ENCODE peak calls at places on chromosome 2, in five cellular contexts. E, L, W, Y and S are unnamed samples.

GRCh38 chr2:113930448-113930847 is 40.6 kb downstream of the ACTR3 start:
- ATAC-seq in E (no peak), L (peak; percentile 44), W (peak; percentile 36), Y (no peak), S (no peak)

GRCh38 chr2:64063924-64064331 is 44.7 kb upstream of the VPS54 start:
- ATAC-seq in E (peak; percentile 55), L (peak; percentile 66), W (no peak), Y (peak; percentile 61), S (peak; percentile 52)

GRCh38 chr2:159381574-159381973 is 95.1 kb upstream of the WDSUB1 start:
- ATAC-seq in E (no peak), L (no peak), W (peak; percentile 51), Y (peak; percentile 99), S (no peak)

GRCh38 chr2:189022002-189022401 is 47.8 kb downstream of the COL3A1 start:
- ATAC-seq in E (peak; percentile 87), L (no peak), W (no peak), Y (no peak), S (peak; percentile 85)

GRCh38 chr2:84962917-84963316 is 8.0 kb upstream of the KCMF1 start:
- ATAC-seq in E (no peak), L (peak; percentile 6), W (no peak), Y (no peak), S (no peak)

GRCh38 chr2:230924092-230924469 is 961 bp downstream of the GPR55 start:
- ATAC-seq in E (no peak), L (peak; percentile 37), W (peak; percentile 5), Y (peak; percentile 29), S (no peak)

GRCh38 chr2:88613921-88614320 is 13.3 kb downstream of the EIF2AK3 start:
- ATAC-seq in E (no peak), L (no peak), W (no peak), Y (no peak), S (no peak)

GRCh38 chr2:164561416-164561815 is 59.9 kb downstream of the GRB14 start:
- ATAC-seq in E (no peak), L (no peak), W (no peak), Y (peak; percentile 31), S (no peak)

GRCh38 chr2:190927257-190927656 is 46.6 kb downstream of the GLS start:
- ATAC-seq in E (no peak), L (no peak), W (no peak), Y (no peak), S (no peak)

GRCh38 chr2:180367831-180368230 is 360.7 kb upstream of the CWC22 start:
- ATAC-seq in E (no peak), L (no peak), W (no peak), Y (no peak), S (no peak)

GRCh38 chr2:219124379-219125110 is 36.1 kb downstream of the NHEJ1 start:
- ATAC-seq in E (no peak), L (peak; percentile 82), W (no peak), Y (no peak), S (no peak)

GRCh38 chr2:160419776-160420521 is 73.7 kb downstream of the RBMS1 start:
- ATAC-seq in E (peak; percentile 75), L (no peak), W (no peak), Y (peak; percentile 32), S (peak; percentile 65)

GRCh38 chr2:46489430-46489829 is 10.1 kb downstream of the TMEM247 start:
- ATAC-seq in E (peak; percentile 19), L (no peak), W (no peak), Y (no peak), S (no peak)

GRCh38 chr2:70977605-70978205 is 725 bp upstream of the ANKRD53 start:
- ATAC-seq in E (peak; percentile 49), L (no peak), W (peak; percentile 25), Y (no peak), S (peak; percentile 71)

GRCh38 chr2:26001743-26002341 is 19.5 kb upstream of the KIF3C start:
- ATAC-seq in E (peak; percentile 64), L (no peak), W (no peak), Y (no peak), S (peak; percentile 72)

GRCh38 chr2:95391641-95392310 is 10.7 kb upstream of the FAHD2A start:
- ATAC-seq in E (no peak), L (no peak), W (no peak), Y (peak; percentile 59), S (no peak)

GRCh38 chr2:169714699-169715098 is 18.9 kb upstream of the KLHL23 start:
- ATAC-seq in E (no peak), L (no peak), W (no peak), Y (no peak), S (no peak)

GRCh38 chr2:130798472-130799221 is 38.1 kb upstream of the ARHGEF4 start:
- ATAC-seq in E (no peak), L (no peak), W (no peak), Y (no peak), S (no peak)

GRCh38 chr2:96252526-96252925 is 13.3 kb downstream of the TMEM127 start:
- ATAC-seq in E (no peak), L (no peak), W (no peak), Y (no peak), S (no peak)

GRCh38 chr2:166170356-166170755 is 42.5 kb upstream of the SCN1A start:
- ATAC-seq in E (no peak), L (peak; percentile 50), W (peak; percentile 71), Y (no peak), S (no peak)

GRCh38 chr2:230075988-230076631 is 7.4 kb upstream of the SLC16A14 start:
- ATAC-seq in E (no peak), L (no peak), W (peak; percentile 42), Y (peak; percentile 70), S (no peak)

GRCh38 chr2:174003635-174004310 is 38.6 kb upstream of the SP3 start:
- ATAC-seq in E (no peak), L (peak; percentile 71), W (peak; percentile 46), Y (peak; percentile 98), S (no peak)

GRCh38 chr2:165011199-165011598 is 55.9 kb upstream of the SLC38A11 start:
- ATAC-seq in E (no peak), L (no peak), W (no peak), Y (no peak), S (no peak)

GRCh38 chr2:101113441-101114267 is 37.5 kb downstream of the TBC1D8 start:
- ATAC-seq in E (peak; percentile 45), L (no peak), W (peak; percentile 61), Y (no peak), S (peak; percentile 61)

GRCh38 chr2:231968820-231969219 is 7.3 kb downstream of the DIS3L2 start:
- ATAC-seq in E (no peak), L (no peak), W (no peak), Y (no peak), S (no peak)

GRCh38 chr2:205680067-205680466 is 2.2 kb upstream of the NRP2 start:
- ATAC-seq in E (peak; percentile 34), L (peak; percentile 91), W (peak; percentile 81), Y (peak; percentile 78), S (peak; percentile 20)

DNA sequence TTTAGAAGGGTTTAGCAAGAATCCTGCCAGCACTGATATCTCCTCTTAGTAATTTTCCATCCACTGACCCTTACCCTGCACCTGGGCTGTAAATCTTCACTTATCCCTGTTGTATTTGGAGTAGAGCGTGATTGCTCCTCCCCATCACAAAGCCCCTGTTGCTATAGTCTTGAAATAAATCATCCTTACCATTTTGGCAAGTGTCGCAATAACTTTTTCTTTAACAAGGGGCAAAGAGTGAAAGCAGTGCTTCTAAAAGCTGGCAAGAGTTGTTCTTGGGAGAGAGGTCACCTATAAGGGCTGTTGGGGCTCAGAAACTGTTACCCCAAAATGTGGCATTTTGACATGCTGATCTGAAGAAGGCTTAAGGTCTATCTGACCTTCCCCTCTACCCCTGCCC is 3.8 kb upstream of the SCTR start:
- ATAC-seq in E (no peak), L (no peak), W (no peak), Y (no peak), S (no peak)
- H3K27me3 ChIP-seq in E (no peaks in the 10 kb centered on the region), L (peaks cover 11% of the 10 kb centered on the region), W (peaks cover 3% of the 10 kb centered on the region), Y (peaks cover 6% of the 10 kb centered on the region), S (peaks cover 52% of the 10 kb centered on the region)

DNA sequence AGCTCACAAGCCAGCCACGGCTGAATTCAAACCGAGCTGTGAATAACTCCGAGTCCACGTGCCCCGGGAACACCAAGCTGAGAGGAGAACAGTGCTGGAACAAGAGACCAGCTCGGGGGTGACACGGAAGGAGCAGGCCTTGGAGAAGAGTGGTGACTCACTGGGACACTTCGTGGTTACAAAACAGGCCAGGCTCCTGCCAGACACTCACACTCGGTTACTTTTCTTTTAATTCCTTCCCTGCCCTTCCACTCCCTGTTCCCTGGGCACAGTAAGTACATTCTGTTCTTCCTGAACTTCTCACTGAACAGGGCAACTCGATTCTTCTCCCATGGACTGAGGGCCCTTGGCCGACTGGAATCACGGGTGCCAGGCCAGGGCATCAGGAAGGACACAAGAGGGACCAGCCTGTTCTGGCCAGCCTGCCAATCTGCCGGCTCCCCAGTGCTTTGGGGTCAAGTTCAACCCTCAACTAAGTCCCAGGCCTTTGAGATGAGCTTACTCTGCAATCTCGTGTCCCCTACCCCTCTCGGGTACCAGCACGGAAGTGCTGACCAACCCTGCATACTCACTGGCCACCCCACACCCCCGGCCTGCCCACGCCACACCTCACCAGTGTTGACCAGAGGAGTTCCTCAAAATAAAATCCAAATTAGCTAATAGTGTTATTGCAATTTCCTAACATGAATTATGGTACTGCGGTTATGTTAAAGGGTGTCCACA is 87.5 kb downstream of the TFCP2L1 start:
- ATAC-seq in E (peak; percentile 90), L (peak; percentile 40), W (no peak), Y (peak; percentile 42), S (peak; percentile 76)
- TF ChIP-seq POLR2AphosphoS5 in E (peak; percentile 88), L (no peak), W (no peak), Y (no peak), S (no peak)

GRCh38 chr2:234368861-234369261 is 128.0 kb downstream of the ARL4C start:
- ATAC-seq in E (peak; percentile 78), L (peak; percentile 34), W (peak; percentile 38), Y (no peak), S (peak; percentile 83)
- TF ChIP-seq EP300 in E (peak; percentile 18), L (no peak), W (no peak), Y (no peak), S (no peak)

GRCh38 chr2:72933207-72933606 is 15.9 kb downstream of the EMX1 start:
- ATAC-seq in E (no peak), L (no peak), W (no peak), Y (no peak), S (no peak)
- H3K27me3 ChIP-seq in E (no peaks in the 10 kb centered on the region), L (peaks cover 12% of the 10 kb centered on the region), W (peaks cover 3% of the 10 kb centered on the region), Y (no peaks in the 10 kb centered on the region), S (peaks cover 66% of the 10 kb centered on the region)

GRCh38 chr2:11517906-11518305 is 15.9 kb upstream of the GREB1 start:
- ATAC-seq in E (no peak), L (no peak), W (no peak), Y (no peak), S (no peak)

GRCh38 chr2:11520092-11520693 is 13.7 kb upstream of the GREB1 start:
- ATAC-seq in E (no peak), L (no peak), W (no peak), Y (no peak), S (no peak)

GRCh38 chr2:11525762-11526161 is 8.1 kb upstream of the GREB1 start:
- ATAC-seq in E (no peak), L (no peak), W (no peak), Y (no peak), S (no peak)

GRCh38 chr2:11524470-11524869 is 9.4 kb upstream of the GREB1 start:
- ATAC-seq in E (peak; percentile 87), L (no peak), W (no peak), Y (no peak), S (peak; percentile 90)

GRCh38 chr2:11521730-11522129 is 12.1 kb upstream of the GREB1 start:
- ATAC-seq in E (no peak), L (no peak), W (no peak), Y (no peak), S (no peak)
- TF ChIP-seq POLR2AphosphoS5 in E (no peak), L (no peak), W (no peak), Y (no peak), S (no peak)